ENCODE peak calls at places on chromosomes 11 and 22, in ten cellular contexts. One of them, this sample, is unnamed.

GRCh38 chr11:70079691-70080090 is 1.6 kb downstream of the ANO1 start:
- DNase-seq in osteocyte: no peak
- DNase-seq in RWPE1: no peak
- DNase-seq in left ventricle myocardium inferior: no peak
- DNase-seq in DMS153: no peak
- DNase-seq in stimulated activated CD4-positive, alpha-beta T cell treated with anti-CD3 and anti-CD28 coated beads, TNF-alpha, amount 100 ng/mL, for 4 hours: no peak
- DNase-seq in GM20000: no peak
- DNase-seq in stimulated activated CD8-positive, alpha-beta memory T cell treated with anti-CD3 and anti-CD28 coated beads, Interleukin-2, amount 100 ng/mL, for 1 hour: no peak
- DNase-seq in T-helper 2 cell: no peak
- DNase-seq in HT1080: no peak
- DNase-seq in this sample: no peak

GRCh38 chr11:7651140-7651551 is 22.2 kb downstream of the CYB5R2 start:
- DNase-seq in osteocyte: peak; percentile 63
- DNase-seq in RWPE1: no peak
- DNase-seq in left ventricle myocardium inferior: no peak
- DNase-seq in DMS153: no peak
- DNase-seq in stimulated activated CD4-positive, alpha-beta T cell treated with anti-CD3 and anti-CD28 coated beads, TNF-alpha, amount 100 ng/mL, for 4 hours: no peak
- DNase-seq in GM20000: no peak
- DNase-seq in stimulated activated CD8-positive, alpha-beta memory T cell treated with anti-CD3 and anti-CD28 coated beads, Interleukin-2, amount 100 ng/mL, for 1 hour: no peak
- DNase-seq in T-helper 2 cell: no peak
- DNase-seq in HT1080: peak; percentile 83
- DNase-seq in this sample: no peak

GRCh38 chr11:119615003-119615878 is 113.8 kb downstream of the NECTIN1 start:
- DNase-seq in osteocyte: no peak
- DNase-seq in RWPE1: peak; percentile 83
- DNase-seq in left ventricle myocardium inferior: no peak
- DNase-seq in DMS153: no peak
- DNase-seq in stimulated activated CD4-positive, alpha-beta T cell treated with anti-CD3 and anti-CD28 coated beads, TNF-alpha, amount 100 ng/mL, for 4 hours: no peak
- DNase-seq in GM20000: peak; percentile 61
- DNase-seq in stimulated activated CD8-positive, alpha-beta memory T cell treated with anti-CD3 and anti-CD28 coated beads, Interleukin-2, amount 100 ng/mL, for 1 hour: no peak
- DNase-seq in T-helper 2 cell: peak; percentile 52
- DNase-seq in HT1080: peak; percentile 95
- DNase-seq in this sample: peak; percentile 18

GRCh38 chr11:10693509-10694071 is at the start of gene IRAG1:
- DNase-seq in osteocyte: peak; percentile 87
- DNase-seq in RWPE1: no peak
- DNase-seq in left ventricle myocardium inferior: peak; percentile 70
- DNase-seq in DMS153: no peak
- DNase-seq in stimulated activated CD4-positive, alpha-beta T cell treated with anti-CD3 and anti-CD28 coated beads, TNF-alpha, amount 100 ng/mL, for 4 hours: no peak
- DNase-seq in GM20000: no peak
- DNase-seq in stimulated activated CD8-positive, alpha-beta memory T cell treated with anti-CD3 and anti-CD28 coated beads, Interleukin-2, amount 100 ng/mL, for 1 hour: no peak
- DNase-seq in T-helper 2 cell: no peak
- DNase-seq in HT1080: no peak
- DNase-seq in this sample: peak; percentile 28

GRCh38 chr11:68082478-68082877 is 38.7 kb downstream of the CHKA start:
- DNase-seq in osteocyte: no peak
- DNase-seq in RWPE1: no peak
- DNase-seq in left ventricle myocardium inferior: no peak
- DNase-seq in DMS153: no peak
- DNase-seq in stimulated activated CD4-positive, alpha-beta T cell treated with anti-CD3 and anti-CD28 coated beads, TNF-alpha, amount 100 ng/mL, for 4 hours: no peak
- DNase-seq in GM20000: no peak
- DNase-seq in stimulated activated CD8-positive, alpha-beta memory T cell treated with anti-CD3 and anti-CD28 coated beads, Interleukin-2, amount 100 ng/mL, for 1 hour: no peak
- DNase-seq in T-helper 2 cell: no peak
- DNase-seq in HT1080: no peak
- DNase-seq in this sample: no peak

GRCh38 chr11:45675646-45676045 is 10.2 kb upstream of the CHST1 start:
- DNase-seq in osteocyte: no peak
- DNase-seq in RWPE1: no peak
- DNase-seq in left ventricle myocardium inferior: no peak
- DNase-seq in DMS153: no peak
- DNase-seq in stimulated activated CD4-positive, alpha-beta T cell treated with anti-CD3 and anti-CD28 coated beads, TNF-alpha, amount 100 ng/mL, for 4 hours: no peak
- DNase-seq in GM20000: no peak
- DNase-seq in stimulated activated CD8-positive, alpha-beta memory T cell treated with anti-CD3 and anti-CD28 coated beads, Interleukin-2, amount 100 ng/mL, for 1 hour: no peak
- DNase-seq in T-helper 2 cell: no peak
- DNase-seq in HT1080: no peak
- DNase-seq in this sample: no peak

GRCh38 chr22:23519442-23520177 is 60.5 kb downstream of the IGLL1 start:
- DNase-seq in osteocyte: no peak
- DNase-seq in RWPE1: no peak
- DNase-seq in left ventricle myocardium inferior: peak; percentile 7
- DNase-seq in DMS153: no peak
- DNase-seq in stimulated activated CD4-positive, alpha-beta T cell treated with anti-CD3 and anti-CD28 coated beads, TNF-alpha, amount 100 ng/mL, for 4 hours: no peak
- DNase-seq in GM20000: no peak
- DNase-seq in stimulated activated CD8-positive, alpha-beta memory T cell treated with anti-CD3 and anti-CD28 coated beads, Interleukin-2, amount 100 ng/mL, for 1 hour: no peak
- DNase-seq in T-helper 2 cell: no peak
- DNase-seq in HT1080: no peak
- DNase-seq in this sample: no peak

GRCh38 chr11:5689551-5689983 is at the start of gene TRIM22:
- DNase-seq in osteocyte: no peak
- DNase-seq in RWPE1: peak; percentile 26
- DNase-seq in left ventricle myocardium inferior: peak; percentile 20
- DNase-seq in DMS153: no peak
- DNase-seq in stimulated activated CD4-positive, alpha-beta T cell treated with anti-CD3 and anti-CD28 coated beads, TNF-alpha, amount 100 ng/mL, for 4 hours: peak; percentile 24
- DNase-seq in GM20000: peak; percentile 68
- DNase-seq in stimulated activated CD8-positive, alpha-beta memory T cell treated with anti-CD3 and anti-CD28 coated beads, Interleukin-2, amount 100 ng/mL, for 1 hour: peak; percentile 28
- DNase-seq in T-helper 2 cell: peak; percentile 81
- DNase-seq in HT1080: peak; percentile 66
- DNase-seq in this sample: peak; percentile 31

GRCh38 chr11:132022718-132023117 is 652.3 kb downstream of the NTM start:
- DNase-seq in osteocyte: no peak
- DNase-seq in RWPE1: no peak
- DNase-seq in left ventricle myocardium inferior: no peak
- DNase-seq in DMS153: no peak
- DNase-seq in stimulated activated CD4-positive, alpha-beta T cell treated with anti-CD3 and anti-CD28 coated beads, TNF-alpha, amount 100 ng/mL, for 4 hours: no peak
- DNase-seq in GM20000: no peak
- DNase-seq in stimulated activated CD8-positive, alpha-beta memory T cell treated with anti-CD3 and anti-CD28 coated beads, Interleukin-2, amount 100 ng/mL, for 1 hour: no peak
- DNase-seq in T-helper 2 cell: no peak
- DNase-seq in HT1080: no peak
- DNase-seq in this sample: no peak

GRCh38 chr11:65213322-65214211 is 31.8 kb downstream of the CAPN1 start:
- DNase-seq in osteocyte: no peak
- DNase-seq in RWPE1: no peak
- DNase-seq in left ventricle myocardium inferior: no peak
- DNase-seq in DMS153: no peak
- DNase-seq in stimulated activated CD4-positive, alpha-beta T cell treated with anti-CD3 and anti-CD28 coated beads, TNF-alpha, amount 100 ng/mL, for 4 hours: no peak
- DNase-seq in GM20000: no peak
- DNase-seq in stimulated activated CD8-positive, alpha-beta memory T cell treated with anti-CD3 and anti-CD28 coated beads, Interleukin-2, amount 100 ng/mL, for 1 hour: no peak
- DNase-seq in T-helper 2 cell: no peak
- DNase-seq in HT1080: peak; percentile 51
- DNase-seq in this sample: no peak

GRCh38 chr11:95132956-95133355 is 43.3 kb downstream of the ENDOD1 start:
- DNase-seq in osteocyte: no peak
- DNase-seq in RWPE1: no peak
- DNase-seq in left ventricle myocardium inferior: no peak
- DNase-seq in DMS153: no peak
- DNase-seq in stimulated activated CD4-positive, alpha-beta T cell treated with anti-CD3 and anti-CD28 coated beads, TNF-alpha, amount 100 ng/mL, for 4 hours: no peak
- DNase-seq in GM20000: no peak
- DNase-seq in stimulated activated CD8-positive, alpha-beta memory T cell treated with anti-CD3 and anti-CD28 coated beads, Interleukin-2, amount 100 ng/mL, for 1 hour: no peak
- DNase-seq in T-helper 2 cell: no peak
- DNase-seq in HT1080: peak; percentile 58
- DNase-seq in this sample: no peak

GRCh38 chr22:28052818-28053217 is 133.8 kb upstream of the PITPNB start:
- DNase-seq in osteocyte: no peak
- DNase-seq in RWPE1: no peak
- DNase-seq in left ventricle myocardium inferior: no peak
- DNase-seq in DMS153: peak; percentile 69
- DNase-seq in stimulated activated CD4-positive, alpha-beta T cell treated with anti-CD3 and anti-CD28 coated beads, TNF-alpha, amount 100 ng/mL, for 4 hours: no peak
- DNase-seq in GM20000: no peak
- DNase-seq in stimulated activated CD8-positive, alpha-beta memory T cell treated with anti-CD3 and anti-CD28 coated beads, Interleukin-2, amount 100 ng/mL, for 1 hour: no peak
- DNase-seq in T-helper 2 cell: no peak
- DNase-seq in HT1080: no peak
- DNase-seq in this sample: no peak